ENCODE peak calls at places on chromosomes 13 and 19, in eight cellular contexts. One of them, this sample, is unnamed.

GRCh38 chr13:84139561-84140158 is 257.4 kb upstream of the SLITRK1 start:
- DNase-seq in ELR: no peak
- DNase-seq in activated CD4-positive, alpha-beta T cell treated with anti-CD3 and anti-CD28 coated beads for 36 hours: no peak
- DNase-seq in CD8-positive, alpha-beta memory T cell: no peak
- DNase-seq in NCI-H82: no peak
- DNase-seq in HTR-8/SVneo: no peak
- DNase-seq in fibroblast of lung: no peak
- DNase-seq in GM04504: no peak
- DNase-seq in this sample: no peak

GRCh38 chr13:108859202-108860012 is 230.0 kb downstream of the MYO16 start:
- DNase-seq in activated CD4-positive, alpha-beta T cell treated with anti-CD3 and anti-CD28 coated beads for 36 hours: no peak
- DNase-seq in CD8-positive, alpha-beta memory T cell: no peak
- DNase-seq in HTR-8/SVneo: peak; percentile 33
- DNase-seq in fibroblast of lung: peak; percentile 74
- DNase-seq in ELR: peak; percentile 24
- DNase-seq in GM04504: peak; percentile 63
- DNase-seq in NCI-H82: peak; percentile 91
- DNase-seq in this sample: no peak

GRCh38 chr19:13396256-13397080 is 109.8 kb downstream of the CACNA1A start:
- DNase-seq in CD8-positive, alpha-beta memory T cell: no peak
- DNase-seq in HTR-8/SVneo: peak; percentile 76
- DNase-seq in ELR: peak; percentile 85
- DNase-seq in activated CD4-positive, alpha-beta T cell treated with anti-CD3 and anti-CD28 coated beads for 36 hours: peak; percentile 10
- DNase-seq in GM04504: peak; percentile 48
- DNase-seq in NCI-H82: peak; percentile 69
- DNase-seq in fibroblast of lung: peak; percentile 85
- DNase-seq in this sample: peak; percentile 84

GRCh38 chr13:32734511-32734910 is 148.3 kb downstream of the PDS5B start:
- DNase-seq in GM04504: no peak
- DNase-seq in activated CD4-positive, alpha-beta T cell treated with anti-CD3 and anti-CD28 coated beads for 36 hours: peak; percentile 29
- DNase-seq in CD8-positive, alpha-beta memory T cell: no peak
- DNase-seq in ELR: peak; percentile 91
- DNase-seq in NCI-H82: peak; percentile 92
- DNase-seq in HTR-8/SVneo: peak; percentile 6
- DNase-seq in fibroblast of lung: peak; percentile 42
- DNase-seq in this sample: peak; percentile 62

GRCh38 chr13:22195726-22196125 is 524.9 kb downstream of the FGF9 start:
- DNase-seq in ELR: no peak
- DNase-seq in GM04504: no peak
- DNase-seq in fibroblast of lung: no peak
- DNase-seq in NCI-H82: no peak
- DNase-seq in CD8-positive, alpha-beta memory T cell: no peak
- DNase-seq in activated CD4-positive, alpha-beta T cell treated with anti-CD3 and anti-CD28 coated beads for 36 hours: no peak
- DNase-seq in HTR-8/SVneo: no peak
- DNase-seq in this sample: no peak

GRCh38 chr13:28541966-28542365 is 47.0 kb upstream of the FLT1 start:
- DNase-seq in activated CD4-positive, alpha-beta T cell treated with anti-CD3 and anti-CD28 coated beads for 36 hours: no peak
- DNase-seq in CD8-positive, alpha-beta memory T cell: no peak
- DNase-seq in ELR: no peak
- DNase-seq in HTR-8/SVneo: no peak
- DNase-seq in NCI-H82: no peak
- DNase-seq in fibroblast of lung: no peak
- DNase-seq in GM04504: no peak
- DNase-seq in this sample: no peak

GRCh38 chr13:106318941-106319411 is 216.5 kb downstream of the EFNB2 start:
- DNase-seq in ELR: peak; percentile 94
- DNase-seq in NCI-H82: no peak
- DNase-seq in HTR-8/SVneo: peak; percentile 55
- DNase-seq in activated CD4-positive, alpha-beta T cell treated with anti-CD3 and anti-CD28 coated beads for 36 hours: no peak
- DNase-seq in fibroblast of lung: peak; percentile 87
- DNase-seq in GM04504: peak; percentile 62
- DNase-seq in CD8-positive, alpha-beta memory T cell: no peak
- DNase-seq in this sample: peak; percentile 95

GRCh38 chr13:76792680-76793334 is 93.4 kb downstream of the KCTD12 start:
- DNase-seq in ELR: peak; percentile 83
- DNase-seq in fibroblast of lung: peak; percentile 52
- DNase-seq in NCI-H82: no peak
- DNase-seq in CD8-positive, alpha-beta memory T cell: no peak
- DNase-seq in HTR-8/SVneo: peak; percentile 2
- DNase-seq in GM04504: peak; percentile 47
- DNase-seq in activated CD4-positive, alpha-beta T cell treated with anti-CD3 and anti-CD28 coated beads for 36 hours: no peak
- DNase-seq in this sample: no peak

GRCh38 chr19:13621413-13621812 is 115.1 kb upstream of the CACNA1A start:
- DNase-seq in GM04504: peak; percentile 89
- DNase-seq in HTR-8/SVneo: peak; percentile 57
- DNase-seq in fibroblast of lung: peak; percentile 89
- DNase-seq in ELR: peak; percentile 99
- DNase-seq in activated CD4-positive, alpha-beta T cell treated with anti-CD3 and anti-CD28 coated beads for 36 hours: peak; percentile 76
- DNase-seq in CD8-positive, alpha-beta memory T cell: no peak
- DNase-seq in NCI-H82: peak; percentile 58
- DNase-seq in this sample: peak; percentile 85

GRCh38 chr13:110237895-110238294 is 69.1 kb downstream of the COL4A1 start:
- DNase-seq in GM04504: no peak
- DNase-seq in NCI-H82: peak; percentile 63
- DNase-seq in CD8-positive, alpha-beta memory T cell: no peak
- DNase-seq in ELR: no peak
- DNase-seq in fibroblast of lung: no peak
- DNase-seq in HTR-8/SVneo: no peak
- DNase-seq in activated CD4-positive, alpha-beta T cell treated with anti-CD3 and anti-CD28 coated beads for 36 hours: no peak
- DNase-seq in this sample: no peak

GRCh38 chr13:92671821-92672220 is 554.8 kb upstream of the GPC6 start:
- DNase-seq in ELR: no peak
- DNase-seq in NCI-H82: no peak
- DNase-seq in HTR-8/SVneo: no peak
- DNase-seq in fibroblast of lung: no peak
- DNase-seq in GM04504: no peak
- DNase-seq in CD8-positive, alpha-beta memory T cell: no peak
- DNase-seq in activated CD4-positive, alpha-beta T cell treated with anti-CD3 and anti-CD28 coated beads for 36 hours: no peak
- DNase-seq in this sample: no peak

GRCh38 chr19:39676004-39676403 is 20.3 kb downstream of the LGALS16 start:
- DNase-seq in HTR-8/SVneo: no peak
- DNase-seq in CD8-positive, alpha-beta memory T cell: no peak
- DNase-seq in NCI-H82: no peak
- DNase-seq in GM04504: no peak
- DNase-seq in activated CD4-positive, alpha-beta T cell treated with anti-CD3 and anti-CD28 coated beads for 36 hours: peak; percentile 51
- DNase-seq in fibroblast of lung: no peak
- DNase-seq in ELR: peak; percentile 6
- DNase-seq in this sample: no peak

GRCh38 chr13:106390360-106390759 is 145.1 kb downstream of the EFNB2 start:
- DNase-seq in ELR: no peak
- DNase-seq in GM04504: no peak
- DNase-seq in fibroblast of lung: no peak
- DNase-seq in HTR-8/SVneo: no peak
- DNase-seq in NCI-H82: no peak
- DNase-seq in CD8-positive, alpha-beta memory T cell: no peak
- DNase-seq in activated CD4-positive, alpha-beta T cell treated with anti-CD3 and anti-CD28 coated beads for 36 hours: no peak
- DNase-seq in this sample: no peak

GRCh38 chr19:45499196-45500180 is 1.2 kb downstream of the PPM1N start:
- DNase-seq in fibroblast of lung: no peak
- DNase-seq in ELR: peak; percentile 47
- DNase-seq in CD8-positive, alpha-beta memory T cell: peak; percentile 39
- DNase-seq in GM04504: no peak
- DNase-seq in HTR-8/SVneo: no peak
- DNase-seq in activated CD4-positive, alpha-beta T cell treated with anti-CD3 and anti-CD28 coated beads for 36 hours: peak; percentile 85
- DNase-seq in NCI-H82: peak; percentile 99
- DNase-seq in this sample: peak; percentile 21

GRCh38 chr19:1327125-1327524 is 41.5 kb downstream of the EFNA2 start:
- DNase-seq in ELR: no peak
- DNase-seq in fibroblast of lung: no peak
- DNase-seq in HTR-8/SVneo: no peak
- DNase-seq in CD8-positive, alpha-beta memory T cell: no peak
- DNase-seq in activated CD4-positive, alpha-beta T cell treated with anti-CD3 and anti-CD28 coated beads for 36 hours: no peak
- DNase-seq in GM04504: no peak
- DNase-seq in NCI-H82: no peak
- DNase-seq in this sample: no peak

This sample was measured in MCF 10A.